ENCODE peak calls at places on chromosomes 1 and 21, in four cellular contexts. V is ovary, L is SK-N-SH, A is stomach. R is an unnamed sample.

GRCh38 chr1:229229721-229230135 is 41.2 kb upstream of the RAB4A start:
- DNase-seq in A (peak; percentile 76), V (peak; percentile 82), L (no peak), R (peak; percentile 40)

GRCh38 chr1:16073490-16074104 is at the start of gene FAM131C:
- DNase-seq in V (no peak), L (peak; percentile 95), A (peak; percentile 52), R (peak; percentile 60)

GRCh38 chr1:114833421-114833820 is 21.2 kb upstream of the SYCP1 start:
- DNase-seq in V (no peak), L (no peak), A (no peak), R (no peak)

GRCh38 chr1:117679868-117680267 is 74.0 kb downstream of the TENT5C start:
- DNase-seq in L (no peak), A (no peak), V (no peak), R (no peak)

GRCh38 chr1:159897962-159898361 is 2.0 kb downstream of the CFAP45 start:
- DNase-seq in V (no peak), L (no peak), A (no peak), R (no peak)

GRCh38 chr1:180181996-180182675 is 27.5 kb downstream of the QSOX1 start:
- DNase-seq in V (no peak), L (no peak), A (no peak), R (no peak)

GRCh38 chr1:31815752-31816484 is at the start of gene SPOCD1:
- DNase-seq in A (peak; percentile 84), V (peak; percentile 30), L (peak; percentile 64), R (peak; percentile 91)

GRCh38 chr1:118209648-118210047 is 24.6 kb upstream of the SPAG17 start:
- DNase-seq in A (no peak), V (no peak), L (no peak), R (no peak)

GRCh38 chr1:201077736-201078135 is 34.5 kb downstream of the CACNA1S start:
- DNase-seq in L (no peak), V (no peak), A (no peak), R (no peak)

GRCh38 chr1:184684285-184685077 is 70.2 kb downstream of the EDEM3 start:
- DNase-seq in A (peak; percentile 50), V (no peak), L (peak; percentile 28), R (peak; percentile 14)

GRCh38 chr1:50969611-50970507 is at the start of gene CDKN2C:
- DNase-seq in A (peak; percentile 59), L (peak; percentile 69), V (peak; percentile 79), R (peak; percentile 77)

GRCh38 chr21:38988211-38989096 is 182.7 kb downstream of the ETS2 start:
- DNase-seq in A (no peak), V (peak; percentile 39), L (no peak), R (no peak)

GRCh38 chr1:105442901-105443300 is 1613.6 kb upstream of the PRMT6 start:
- DNase-seq in L (no peak), A (no peak), V (no peak), R (no peak)

GRCh38 chr1:114122891-114123621 is 30.6 kb downstream of the SYT6 start:
- DNase-seq in A (no peak), V (no peak), L (peak; percentile 34), R (no peak)

GRCh38 chr1:235022341-235023196 is 106.1 kb downstream of the TOMM20 start:
- DNase-seq in V (no peak), L (no peak), A (no peak), R (no peak)

GRCh38 chr1:85681087-85681486 is 27.1 kb downstream of the ZNHIT6 start:
- DNase-seq in V (no peak), L (no peak), A (no peak), R (no peak)

DNA sequence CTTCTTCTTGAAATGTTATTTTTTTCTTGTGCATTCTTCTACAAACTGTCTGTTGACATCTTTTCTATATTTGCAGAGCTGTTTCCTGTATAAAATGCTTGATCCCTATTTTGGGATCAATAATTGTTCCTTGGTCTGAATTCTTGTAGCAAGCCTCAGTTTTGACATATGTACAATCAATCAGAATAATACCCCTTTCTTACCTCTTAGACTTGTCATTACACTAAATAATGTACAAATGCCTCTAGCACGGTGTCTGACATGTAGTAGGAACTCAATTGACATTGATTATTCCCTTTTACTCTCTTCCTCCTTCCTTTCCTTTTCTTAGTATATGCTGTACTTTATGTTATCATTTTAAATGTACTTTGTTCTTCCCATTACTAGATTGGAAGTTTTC is 25.2 kb downstream of the RWDD3 start:
- DNase-seq in V (no peak), L (no peak), A (no peak), R (no peak)
- TF ChIP-seq EP300 in V (no peak), L (no peak), A (no peak), R (no peak)

GRCh38 chr1:173020138-173020742 is 30.5 kb downstream of the TNFSF18 start:
- DNase-seq in A (no peak), V (no peak), L (no peak), R (no peak)
- H3K4me3 ChIP-seq in A (no peak overlapping the region), V (no peak overlapping the region), L (no peak overlapping the region), R (no peak overlapping the region)

GRCh38 chr1:12184008-12184681 is 17.4 kb downstream of the TNFRSF1B start:
- DNase-seq in V (peak; percentile 86), L (peak; percentile 93), A (peak; percentile 56), R (peak; percentile 73)
- TF ChIP-seq EP300 in V (no peak), L (no peak), A (peak; percentile 65), R (peak; percentile 16)

DNA sequence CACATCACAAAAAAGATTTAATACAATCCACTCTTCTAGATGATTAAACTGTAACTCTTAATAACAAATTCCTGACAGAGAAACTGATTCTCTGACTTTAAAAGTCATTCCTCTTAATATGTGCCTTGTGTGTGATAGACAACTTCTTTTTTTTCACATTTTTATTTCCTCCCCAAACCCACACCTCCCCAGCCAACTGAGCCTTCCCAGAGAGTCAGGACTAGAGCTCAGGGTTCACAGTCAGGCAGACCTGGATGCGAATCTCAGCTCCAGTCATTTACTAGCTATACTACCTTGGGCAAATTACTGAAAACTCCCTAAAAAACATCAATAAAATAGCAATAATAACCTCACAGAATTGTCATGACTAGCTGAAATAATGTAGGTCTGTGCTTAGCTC is 14.2 kb downstream of the ATPAF1 start:
- DNase-seq in L (no peak), A (no peak), V (no peak), R (no peak)
- H3K4me3 ChIP-seq in L (no peak overlapping the region), A (no peak overlapping the region), V (no peak overlapping the region), R (no peak overlapping the region)

GRCh38 chr1:205719762-205720161 is 30.2 kb downstream of the NUCKS1 start:
- DNase-seq in V (no peak), L (no peak), A (no peak), R (no peak)
- TF ChIP-seq EP300 in V (no peak), L (no peak), A (no peak), R (no peak)

R was measured in transverse colon.